ENCODE peak calls at places on chromosome 6, in four cellular contexts. E is adrenal gland, F is brain microvascular endothelial cell, N is left lung. U is an unnamed sample. For H3K36me3, the result is how much of the 10 kb centered on the place peaks cover.

GRCh38 chr6:112085666-112086065 is 1.6 kb downstream of the TUBE1 start:
- DNase-seq in E (peak), F (no peak), N (no peak), U (no peak)

GRCh38 chr6:73579851-73580246 is 59.0 kb upstream of the EEF1A1 start:
- DNase-seq in E (peak), F (peak), N (peak), U (peak)

GRCh38 chr6:149961728-149962425 is 1.9 kb upstream of the ULBP1 start:
- DNase-seq in E (no peak), F (no peak), N (no peak), U (peak)

GRCh38 chr6:118621799-118622470 is 29.5 kb downstream of the CEP85L start:
- DNase-seq in E (no peak), F (no peak), N (no peak), U (no peak)

GRCh38 chr6:144434308-144434990 is 149.3 kb downstream of the UTRN start:
- DNase-seq in E (peak), F (peak), N (no peak), U (no peak)

GRCh38 chr6:167543602-167544506 is 219.0 kb downstream of the TTLL2 start:
- DNase-seq in E (no peak), F (peak), N (no peak), U (no peak)

GRCh38 chr6:35040398-35040797 is 100.7 kb downstream of the TCP11 start:
- DNase-seq in E (no peak), F (no peak), N (no peak), U (no peak)

GRCh38 chr6:422423-423061 is 31.0 kb downstream of the IRF4 start:
- DNase-seq in E (peak), F (peak), N (peak), U (no peak)

GRCh38 chr6:128284128-128284527 is 236.3 kb downstream of the PTPRK start:
- DNase-seq in E (no peak), F (no peak), N (no peak), U (no peak)

GRCh38 chr6:160974304-160974771 is 17.2 kb upstream of the MAP3K4 start:
- DNase-seq in E (peak), F (peak), N (peak), U (no peak)

GRCh38 chr6:41512146-41512701 is 34.0 kb upstream of the FOXP4 start:
- DNase-seq in E (no peak), F (no peak), N (no peak), U (no peak)

GRCh38 chr6:93418448-93419303 is 683 bp downstream of the EPHA7 start:
- DNase-seq in E (no peak), F (peak), N (no peak), U (peak)

GRCh38 chr6:150281767-150282166 is 87.0 kb upstream of the IYD start:
- DNase-seq in E (no peak), F (no peak), N (no peak), U (no peak)

GRCh38 chr6:63635165-63635562 is 438 bp upstream of the PHF3 start:
- DNase-seq in E (no peak), F (no peak), N (no peak), U (peak)

DNA sequence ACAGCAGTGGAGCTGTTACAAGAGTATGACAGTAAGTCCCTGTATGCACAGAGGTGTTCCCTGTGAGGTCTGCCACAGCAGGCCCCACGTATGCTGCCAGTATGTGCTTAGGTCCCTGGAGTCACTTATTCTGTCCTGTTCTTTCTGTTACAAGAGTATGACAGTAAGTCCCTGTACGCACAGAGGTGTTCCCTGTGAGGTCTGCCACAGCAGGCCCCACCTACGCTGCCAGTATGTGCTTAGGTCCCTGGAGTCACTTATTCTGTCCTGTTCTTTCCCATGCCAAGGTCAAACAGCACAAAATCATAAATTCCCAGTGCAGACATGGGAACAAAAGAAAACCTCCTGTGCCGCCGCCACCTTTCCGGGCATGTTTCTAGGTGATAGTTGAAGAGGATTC is 192.2 kb downstream of the SASH1 start:
- DNase-seq in E (no peak), F (no peak), N (no peak), U (no peak)
- H3K36me3 ChIP-seq in E (under half), F (half or more), N (under half), U (under half)

DNA sequence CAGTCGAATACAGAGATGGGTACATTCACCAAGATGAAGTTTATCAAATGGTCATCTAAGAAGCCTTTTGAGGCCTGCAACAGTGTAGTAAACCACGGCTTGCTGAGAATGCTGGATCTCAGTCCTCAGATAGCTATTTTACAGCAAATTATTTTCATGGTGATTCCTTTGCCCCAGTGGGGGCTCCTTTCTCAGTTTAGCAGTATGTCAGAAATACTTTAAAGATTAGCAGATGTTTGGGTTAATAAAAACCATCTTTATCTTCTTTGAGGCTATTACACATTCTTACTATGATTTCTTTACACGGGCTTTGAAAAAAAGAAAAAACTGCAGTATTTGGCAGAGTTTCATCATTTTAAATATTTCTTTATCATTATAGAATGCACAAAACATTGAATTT is 10.7 kb downstream of the MYLIP start:
- DNase-seq in E (no peak), F (no peak), N (no peak), U (no peak)
- H3K36me3 ChIP-seq in E (under half), F (under half), N (under half), U (under half)

DNA sequence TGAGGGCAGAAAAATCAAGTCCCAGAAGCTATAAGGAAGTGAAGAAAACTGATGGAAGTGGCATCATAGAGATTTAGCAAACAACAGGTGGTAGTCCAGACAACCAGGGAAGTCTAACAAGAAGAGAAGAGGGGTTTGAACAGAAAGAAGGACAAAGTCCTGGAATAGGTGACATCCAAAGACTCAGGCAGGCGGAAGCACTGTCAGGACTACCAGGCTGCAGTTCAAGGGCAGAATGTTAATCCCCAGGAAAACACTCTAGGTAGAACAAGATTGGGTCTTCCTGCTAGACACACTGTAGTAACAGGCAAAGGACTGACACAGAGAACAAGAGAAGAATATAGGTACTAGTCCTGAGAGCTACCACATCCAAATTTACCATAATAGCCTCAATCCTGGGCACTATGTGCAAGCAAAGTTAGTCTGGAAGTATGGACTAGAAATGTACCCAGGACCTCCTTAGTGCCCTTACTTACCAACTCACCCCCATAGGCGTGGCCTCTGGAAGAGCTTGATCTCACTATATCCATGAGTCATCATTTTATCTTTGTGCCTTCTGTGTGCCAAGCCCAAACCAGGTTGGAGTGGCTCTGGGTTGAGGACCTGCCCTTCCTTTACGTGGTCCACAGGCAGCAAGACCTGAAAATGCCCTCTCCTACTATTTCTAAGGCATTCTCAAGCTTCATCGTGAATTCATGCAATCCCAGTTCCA is 2.2 kb upstream of the EPB41L2 start:
- DNase-seq in E (no peak), F (no peak), N (no peak), U (no peak)
- H3K36me3 ChIP-seq in E (under half), F (under half), N (under half), U (under half)

GRCh38 chr6:135222623-135223022 is 41.5 kb downstream of the MYB start:
- DNase-seq in E (no peak), F (no peak), N (no peak), U (no peak)
- H3K36me3 ChIP-seq in E (under half), F (under half), N (under half), U (under half)